ENCODE peak calls at places on chromosomes 5 and 9, in four cellular contexts. Q is heart left ventricle, T is thoracic aorta, I is cardiac muscle cell. Z is an unnamed sample. For H3K4me1, the result is how much of the 10 kb centered on the place peaks cover.

GRCh38 chr9:130382086-130382485 is 62.7 kb upstream of the ASS1 start:
- DNase-seq in T (no peak), I (no peak), Q (no peak), Z (no peak)

GRCh38 chr5:124524552-124525232 is 221.7 kb downstream of the ZNF608 start:
- DNase-seq in Q (no peak), T (no peak), I (no peak), Z (peak)

GRCh38 chr5:24368121-24368520 is 276.7 kb downstream of the CDH10 start:
- DNase-seq in Q (no peak), I (no peak), T (no peak), Z (no peak)

GRCh38 chr5:45796959-45797553 is 100.9 kb upstream of the HCN1 start:
- DNase-seq in I (no peak), T (no peak), Q (no peak), Z (no peak)

GRCh38 chr5:6674421-6674820 is 38.8 kb upstream of the TENT4A start:
- DNase-seq in T (no peak), Q (no peak), I (no peak), Z (no peak)

GRCh38 chr5:17187401-17187800 is 30.0 kb upstream of the BASP1 start:
- DNase-seq in I (no peak), T (no peak), Q (no peak), Z (no peak)

GRCh38 chr9:118640836-118641557 is 728.2 kb downstream of the BRINP1 start:
- DNase-seq in Q (no peak), T (no peak), I (no peak), Z (no peak)

GRCh38 chr9:126704157-126704941 is 90.6 kb downstream of the LMX1B start:
- DNase-seq in Q (no peak), T (no peak), I (peak), Z (no peak)

GRCh38 chr9:120439147-120439546 is 140.8 kb downstream of the CDK5RAP2 start:
- DNase-seq in Q (no peak), T (no peak), I (peak), Z (no peak)

GRCh38 chr9:123654218-123654617 is 275.7 kb downstream of the DENND1A start:
- DNase-seq in I (no peak), T (no peak), Q (no peak), Z (no peak)

GRCh38 chr5:73451218-73452130 is 2.9 kb upstream of the FOXD1 start:
- DNase-seq in I (peak), Q (peak), T (no peak), Z (peak)

GRCh38 chr5:176741566-176742211 is 68.7 kb upstream of the UNC5A start:
- DNase-seq in Q (peak), T (no peak), I (no peak), Z (no peak)

GRCh38 chr5:14545890-14546289 is 35.7 kb upstream of the OTULINL start:
- DNase-seq in I (no peak), Q (no peak), T (no peak), Z (no peak)

GRCh38 chr9:90832251-90832650 is 30.6 kb downstream of the SYK start:
- DNase-seq in Q (no peak), I (no peak), T (no peak), Z (no peak)

GRCh38 chr5:179801304-179802206 is 5.1 kb downstream of the MGAT4B start:
- DNase-seq in I (peak), Q (peak), T (no peak), Z (peak)
- TF ChIP-seq CTCF in I (peak), Q (peak), T (peak), Z (peak)

GRCh38 chr9:93052791-93053540 is 5.5 kb upstream of the SUSD3 start:
- DNase-seq in Q (peak), I (no peak), T (no peak), Z (no peak)
- H3K4me1 ChIP-seq in Q (under half), I (under half), T (half or more), Z (under half)

DNA sequence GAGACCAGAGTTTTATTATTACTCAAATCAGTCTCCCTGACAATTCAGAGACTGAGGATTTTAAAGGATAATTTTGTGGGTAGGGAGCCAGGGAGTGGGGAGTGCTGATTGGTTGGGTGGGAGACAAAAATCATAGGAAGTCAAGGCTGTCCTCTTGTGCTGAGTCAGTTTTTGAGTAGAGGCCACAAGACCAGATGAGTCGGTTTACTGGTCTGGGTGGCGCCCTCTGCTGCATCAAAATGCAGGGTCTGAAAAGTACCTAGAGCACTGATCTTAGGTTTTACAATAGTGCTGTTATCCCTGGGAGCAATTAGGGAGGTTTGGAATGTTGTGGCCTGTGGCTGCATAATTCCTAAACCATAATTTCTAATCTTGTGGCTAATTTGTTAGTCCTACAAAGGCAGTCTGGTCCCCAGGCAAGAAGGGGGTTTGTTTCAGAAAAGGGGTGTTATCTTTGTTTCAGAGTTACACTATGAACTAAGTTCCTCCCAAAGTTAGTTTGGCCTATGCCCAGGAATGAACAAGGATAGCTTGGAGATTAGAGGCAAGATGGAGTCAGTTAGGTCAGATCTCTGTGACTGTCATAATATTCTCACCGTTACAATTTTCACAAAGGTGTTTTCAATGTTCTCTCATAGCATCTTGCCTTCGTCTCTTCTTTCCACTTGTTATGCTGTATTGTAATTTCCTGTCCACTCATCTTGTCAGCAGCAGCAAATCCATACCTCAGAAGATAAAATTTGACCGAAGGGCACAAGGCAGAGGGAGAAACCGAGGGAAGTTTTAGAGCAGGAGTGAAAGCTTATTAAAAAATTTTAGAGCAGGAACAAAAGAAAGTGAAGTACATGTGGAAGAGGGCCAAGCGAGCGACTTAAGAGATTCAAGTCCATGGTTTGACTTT is 59.2 kb upstream of the CLINT1 start:
- DNase-seq in Q (peak), I (peak), T (no peak), Z (peak)
- TF ChIP-seq CTCF in Q (peak), I (peak), T (no peak), Z (peak)

GRCh38 chr5:104241051-104241450 is 678.5 kb upstream of the NUDT12 start:
- DNase-seq in T (no peak), Q (peak), I (no peak), Z (no peak)
- H3K4me1 ChIP-seq in T (under half), Q (under half), I (under half), Z (under half)